ENCODE peak calls at places on chromosomes 2 and 18, in four cellular contexts. I is stomach, R is HCT116, L is sigmoid colon. Q is an unnamed sample.

GRCh38 chr18:24111936-24112335 is 26.9 kb upstream of the CABYR start:
- DNase-seq in L (no peak), R (peak), I (no peak), Q (no peak)

GRCh38 chr2:36409971-36410370 is 54.4 kb downstream of the CRIM1 start:
- DNase-seq in I (no peak), L (no peak), R (no peak), Q (no peak)

GRCh38 chr18:68721681-68722583 is 7.0 kb upstream of the TMX3 start:
- DNase-seq in L (no peak), R (no peak), I (no peak), Q (no peak)

GRCh38 chr2:64565949-64566705 is 42.0 kb downstream of the AFTPH start:
- DNase-seq in I (no peak), L (no peak), R (no peak), Q (no peak)

GRCh38 chr2:190794466-190795184 is 86.0 kb upstream of the GLS start:
- DNase-seq in R (no peak), I (no peak), L (no peak), Q (no peak)

GRCh38 chr18:61901334-61901986 is 8.7 kb upstream of the RNF152 start:
- DNase-seq in L (no peak), R (peak), I (peak), Q (peak)

GRCh38 chr2:70214958-70215357 is 24.1 kb upstream of the C2orf42 start:
- DNase-seq in R (no peak), L (no peak), I (no peak), Q (no peak)

GRCh38 chr2:70679244-70679643 is 88.8 kb downstream of the ADD2 start:
- DNase-seq in R (no peak), I (no peak), L (peak), Q (no peak)

GRCh38 chr2:77156599-77156998 is 365.6 kb downstream of the LRRTM4 start:
- DNase-seq in R (no peak), I (no peak), L (no peak), Q (no peak)

GRCh38 chr2:60979231-60979630 is 38.3 kb upstream of the PEX13 start:
- DNase-seq in R (no peak), L (no peak), I (no peak), Q (no peak)

GRCh38 chr2:27143285-27143684 is 4.1 kb upstream of the PRR30 start:
- DNase-seq in I (no peak), L (no peak), R (no peak), Q (no peak)

GRCh38 chr18:13831864-13832508 is 8.0 kb downstream of the MC5R start:
- DNase-seq in L (no peak), I (peak), R (peak), Q (no peak)

GRCh38 chr2:31268344-31268743 is 34.4 kb downstream of the EHD3 start:
- DNase-seq in R (no peak), I (no peak), L (no peak), Q (no peak)

GRCh38 chr2:131039908-131040660 is 53.2 kb downstream of the FAM168B start:
- DNase-seq in L (peak), I (no peak), R (no peak), Q (no peak)

GRCh38 chr2:19299032-19299431 is 59.4 kb downstream of the OSR1 start:
- DNase-seq in R (no peak), I (no peak), L (no peak), Q (no peak)

GRCh38 chr18:2448565-2449151 is 122.6 kb downstream of the METTL4 start:
- DNase-seq in R (no peak), L (no peak), I (no peak), Q (no peak)

GRCh38 chr2:120992791-120993555 is 257.3 kb downstream of the GLI2 start:
- DNase-seq in I (no peak), L (no peak), R (no peak), Q (no peak)

GRCh38 chr2:239927424-239927981 is 97.6 kb downstream of the NDUFA10 start:
- DNase-seq in I (peak), L (peak), R (peak), Q (no peak)

GRCh38 chr2:241958818-241959545 is 89.5 kb downstream of the RTP5 start:
- DNase-seq in R (no peak), I (no peak), L (peak), Q (no peak)
- TF ChIP-seq POLR2AphosphoS5 in R (no peak), I (no peak), L (no peak), Q (no peak)

DNA sequence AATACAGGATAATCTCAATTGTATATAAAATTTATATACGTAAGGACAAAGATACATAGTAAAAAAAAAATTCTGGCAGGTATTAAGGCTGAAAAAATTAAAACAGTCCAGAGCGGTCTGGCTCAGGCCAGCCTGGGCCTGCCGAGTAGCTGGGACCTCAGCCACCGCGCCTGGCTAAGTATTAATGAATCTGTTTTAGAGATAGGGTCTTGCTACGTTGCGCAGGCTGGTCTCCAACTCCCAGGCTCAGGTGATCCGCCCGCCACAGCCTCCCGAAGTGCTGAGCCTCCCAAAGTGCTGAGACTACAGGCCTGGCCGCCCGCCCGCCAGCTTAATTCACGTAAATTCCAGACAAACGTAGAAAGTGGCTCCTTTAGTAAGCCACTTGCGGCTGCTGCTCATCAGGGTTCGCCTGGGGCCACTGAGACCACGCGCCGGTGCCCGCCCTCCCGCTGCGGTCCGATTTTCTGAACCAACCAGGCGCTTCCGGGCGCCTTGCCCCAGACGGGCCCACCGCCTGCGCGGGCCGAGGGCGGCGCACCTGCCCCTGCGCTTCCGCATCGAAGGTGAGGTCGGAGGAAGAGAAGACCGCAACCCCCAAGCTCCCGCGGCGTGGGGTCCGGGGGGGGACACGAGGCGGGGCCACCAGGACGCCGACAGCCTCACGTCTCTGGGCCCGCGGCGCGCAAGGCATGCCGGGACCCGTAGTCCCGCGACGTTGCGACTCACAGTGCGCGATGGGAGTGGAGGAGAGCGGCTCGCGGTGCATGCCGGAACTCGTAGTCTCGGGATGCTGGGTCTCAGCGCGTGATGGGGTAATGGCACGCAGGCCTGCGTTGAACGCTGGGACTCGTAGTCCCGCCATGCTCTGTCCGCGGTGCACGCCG is 695 bp upstream of the CTDP1 start:
- DNase-seq in R (peak), I (peak), L (peak), Q (peak)
- TF ChIP-seq POLR2A in R (peak), I (no peak), L (peak), Q (no peak)

GRCh38 chr2:183068561-183068960 is 10.0 kb upstream of the DUSP19 start:
- DNase-seq in I (no peak), L (no peak), R (no peak), Q (no peak)

GRCh38 chr2:183072177-183072576 is 6.4 kb upstream of the DUSP19 start:
- DNase-seq in I (no peak), R (no peak), L (no peak), Q (no peak)

GRCh38 chr2:183069174-183069573 is 9.4 kb upstream of the DUSP19 start:
- DNase-seq in I (no peak), L (no peak), R (no peak), Q (no peak)

GRCh38 chr2:183070942-183071844 is 7.4 kb upstream of the DUSP19 start:
- DNase-seq in I (peak), R (no peak), L (no peak), Q (no peak)
- TF ChIP-seq POLR2AphosphoS5 in I (no peak), R (no peak), L (no peak), Q (no peak)

GRCh38 chr2:105400138-105400540 is 1.3 kb upstream of the FHL2 start:
- DNase-seq in R (no peak), I (no peak), L (no peak), Q (no peak)
- TF ChIP-seq POLR2A in R (no peak), I (no peak), L (no peak), Q (no peak)